ENCODE peak calls at places on chromosomes 7 and 10, in four cellular contexts. G is neural progenitor cell, D is GM12865, P is BE2C. B is an unnamed sample.

GRCh38 chr7:154916381-154917213 is 86.3 kb downstream of the PAXIP1 start:
- DNase-seq in G (no peak), D (no peak), P (no peak), B (no peak)

GRCh38 chr10:90087197-90088007 is 386.0 kb downstream of the KIF20B start:
- DNase-seq in G (no peak), D (peak), P (no peak), B (peak)

GRCh38 chr7:27899601-27900000 is 159.6 kb downstream of the TAX1BP1 start:
- DNase-seq in G (no peak), D (no peak), P (no peak), B (no peak)

GRCh38 chr10:125094826-125095225 is 65.5 kb downstream of the CTBP2 start:
- DNase-seq in G (no peak), D (no peak), P (no peak), B (peak)

GRCh38 chr7:134891262-134892001 is 94.9 kb upstream of the AGBL3 start:
- DNase-seq in G (peak), D (no peak), P (peak), B (peak)

GRCh38 chr7:13016633-13017324 is 329.3 kb downstream of the ARL4A start:
- DNase-seq in G (peak), D (no peak), P (no peak), B (peak)

GRCh38 chr7:490461-491291 is 29.0 kb downstream of the PDGFA start:
- DNase-seq in G (no peak), D (peak), P (no peak), B (no peak)

GRCh38 chr10:33939892-33940291 is 605.4 kb upstream of the NRP1 start:
- DNase-seq in G (peak), D (no peak), P (no peak), B (no peak)

GRCh38 chr7:75993689-75994387 is 557 bp downstream of the TMEM120A start:
- DNase-seq in G (peak), D (no peak), P (peak), B (peak)

GRCh38 chr7:90570373-90570959 is 25.7 kb upstream of the CDK14 start:
- DNase-seq in G (no peak), D (no peak), P (no peak), B (no peak)

GRCh38 chr7:111833461-111833860 is 271.2 kb upstream of the IMMP2L start:
- DNase-seq in G (no peak), D (no peak), P (no peak), B (peak)

GRCh38 chr10:71459513-71459912 is 62.8 kb downstream of the CDH23 start:
- DNase-seq in G (no peak), D (no peak), P (no peak), B (no peak)

GRCh38 chr10:67571503-67571902 is 124.5 kb downstream of the CTNNA3 start:
- DNase-seq in G (no peak), D (no peak), P (no peak), B (no peak)

GRCh38 chr7:35286986-35287385 is 33.1 kb upstream of the TBX20 start:
- DNase-seq in G (no peak), D (no peak), P (no peak), B (peak)

GRCh38 chr10:114486938-114487814 is 82.9 kb upstream of the AFAP1L2 start:
- DNase-seq in G (no peak), D (no peak), P (peak), B (no peak)

GRCh38 chr7:49486974-49487919 is 286.2 kb upstream of the VWC2 start:
- DNase-seq in G (no peak), D (no peak), P (no peak), B (no peak)

GRCh38 chr7:50791921-50792341 is 9.2 kb upstream of the GRB10 start:
- DNase-seq in G (peak), D (no peak), P (no peak), B (peak)

GRCh38 chr7:964401-965231 is 10.1 kb upstream of the ADAP1 start:
- DNase-seq in G (peak), D (no peak), P (peak), B (peak)

GRCh38 chr7:78203042-78203720 is 404.6 kb downstream of the PHTF2 start:
- DNase-seq in G (no peak), D (no peak), P (no peak), B (peak)

GRCh38 chr7:36110584-36110983 is 42.5 kb upstream of the EEPD1 start:
- DNase-seq in G (no peak), D (no peak), P (no peak), B (no peak)

GRCh38 chr7:44307301-44307900 is 18.0 kb downstream of the CAMK2B start:
- DNase-seq in G (peak), D (peak), P (peak), B (peak)

GRCh38 chr10:132671171-132672154 is 114.5 kb downstream of the NKX6-2 start:
- DNase-seq in G (no peak), D (no peak), P (no peak), B (no peak)

GRCh38 chr10:100509241-100509640 is 10.4 kb downstream of the SEC31B start:
- DNase-seq in G (no peak), D (no peak), P (no peak), B (peak)

GRCh38 chr10:74432841-74433594 is 282.0 kb downstream of the ADK start:
- DNase-seq in G (no peak), D (no peak), P (no peak), B (peak)

GRCh38 chr7:44846816-44847508 is 925 bp downstream of the H2AZ2 start:
- DNase-seq in G (no peak), D (no peak), P (no peak), B (no peak)

GRCh38 chr7:131028293-131028692 is 294.3 kb upstream of the KLF14 start:
- DNase-seq in G (no peak), D (no peak), P (no peak), B (no peak)

GRCh38 chr7:117941138-117941810 is 68.0 kb upstream of the CTTNBP2 start:
- DNase-seq in G (no peak), D (no peak), P (no peak), B (no peak)

GRCh38 chr10:68471063-68471585 is 649 bp downstream of the DNA2 start:
- DNase-seq in G (peak), D (peak), P (no peak), B (no peak)

GRCh38 chr7:77327067-77327931 is 88.8 kb downstream of the GSAP start:
- DNase-seq in G (no peak), D (no peak), P (peak), B (peak)

GRCh38 chr7:49802600-49802999 is 29.2 kb downstream of the VWC2 start:
- DNase-seq in G (no peak), D (no peak), P (no peak), B (no peak)

GRCh38 chr10:4241724-4242345 is 456.8 kb upstream of the KLF6 start:
- DNase-seq in G (peak), D (no peak), P (no peak), B (peak)

GRCh38 chr10:3699896-3700295 is 85.1 kb downstream of the KLF6 start:
- DNase-seq in G (no peak), D (no peak), P (no peak), B (no peak)

GRCh38 chr10:4074559-4075407 is 289.8 kb upstream of the KLF6 start:
- DNase-seq in G (no peak), D (no peak), P (peak), B (peak)

GRCh38 chr10:77756319-77757232 is 119.0 kb upstream of the KCNMA1 start:
- DNase-seq in G (peak), D (peak), P (peak), B (peak)

GRCh38 chr10:118062798-118063238 is 16.1 kb upstream of the RAB11FIP2 start:
- DNase-seq in G (peak), D (no peak), P (peak), B (no peak)

GRCh38 chr10:118054383-118054782 is 7.6 kb upstream of the RAB11FIP2 start:
- DNase-seq in G (no peak), D (no peak), P (no peak), B (no peak)

GRCh38 chr10:118052816-118053215 is 6.1 kb upstream of the RAB11FIP2 start:
- DNase-seq in G (no peak), D (no peak), P (no peak), B (no peak)

GRCh38 chr10:118057351-118057750 is 10.6 kb upstream of the RAB11FIP2 start:
- DNase-seq in G (peak), D (no peak), P (no peak), B (no peak)
- H3K4me3 ChIP-seq in G (no peak), D (no peak), P (no peak), B (no peak)

GRCh38 chr7:121330053-121330833 is 1.4 kb downstream of the WNT16 start:
- DNase-seq in G (peak), D (no peak), P (no peak), B (no peak)

GRCh38 chr7:121328508-121329459 is at the start of gene WNT16:
- DNase-seq in G (peak), D (no peak), P (peak), B (no peak)

GRCh38 chr7:121327671-121328070 is 1.1 kb upstream of the WNT16 start:
- DNase-seq in G (no peak), D (no peak), P (no peak), B (no peak)

GRCh38 chr7:121331048-121331447 is 2.2 kb downstream of the WNT16 start:
- DNase-seq in G (no peak), D (no peak), P (no peak), B (no peak)

DNA sequence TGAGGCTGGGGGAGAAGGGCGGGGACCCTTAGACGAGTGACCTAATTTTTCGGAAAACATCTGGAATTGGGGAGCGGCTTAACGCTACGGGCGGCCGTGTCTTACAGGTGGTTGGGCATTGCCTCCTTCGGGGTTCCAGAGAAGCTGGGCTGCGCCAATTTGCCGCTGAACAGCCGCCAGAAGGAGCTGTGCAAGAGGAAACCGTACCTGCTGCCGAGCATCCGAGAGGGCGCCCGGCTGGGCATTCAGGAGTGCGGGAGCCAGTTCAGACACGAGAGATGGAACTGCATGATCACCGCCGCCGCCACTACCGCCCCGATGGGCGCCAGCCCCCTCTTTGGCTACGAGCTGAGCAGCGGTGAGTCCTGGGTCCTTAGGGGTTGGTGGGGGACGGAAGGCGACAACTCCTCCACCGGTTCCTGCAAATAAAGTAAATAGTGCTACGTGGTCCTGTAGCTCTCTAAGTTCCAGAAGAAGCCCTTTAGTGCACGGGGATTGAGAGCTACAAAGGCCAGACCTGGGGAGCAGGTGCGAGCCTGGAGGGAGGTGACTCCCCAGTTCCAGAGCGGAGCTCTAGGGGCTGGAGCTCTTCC is 756 bp downstream of the WNT16 start:
- DNase-seq in G (peak), D (peak), P (no peak), B (peak)
- TF ChIP-seq CTCF in G (peak), D (peak), P (no peak), B (no peak)

DNA sequence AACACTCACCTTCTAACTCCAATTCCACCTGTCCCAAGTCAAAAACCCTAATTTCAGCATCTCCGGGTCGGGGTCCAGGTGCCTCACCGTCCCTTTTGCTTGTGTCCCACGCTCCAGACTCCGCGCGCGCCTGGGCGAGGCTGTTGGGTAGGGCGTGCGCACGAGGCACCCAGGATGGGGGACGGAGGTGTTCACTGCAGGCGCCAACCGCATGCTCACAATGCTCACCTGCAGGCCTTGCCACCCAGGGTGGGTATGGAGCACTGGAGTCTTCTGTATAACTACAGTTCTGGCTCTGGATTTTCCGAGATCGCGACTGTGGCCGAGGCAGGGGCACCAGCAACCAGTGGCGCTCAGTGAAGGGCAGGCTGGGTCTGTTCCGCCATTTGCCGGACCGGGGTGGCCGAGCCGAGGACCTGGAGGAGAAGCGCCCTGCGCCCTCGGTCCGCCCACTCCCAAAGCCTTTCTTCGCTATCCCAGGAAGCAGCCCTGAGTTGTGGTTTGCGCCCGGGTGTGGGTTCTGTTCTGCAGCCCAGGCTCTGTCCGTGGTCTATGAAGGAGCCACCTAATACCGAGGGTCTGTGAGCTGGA is 8.7 kb downstream of the FAM200A start:
- DNase-seq in G (no peak), D (no peak), P (no peak), B (no peak)
- H3K4me3 ChIP-seq in G (no peak), D (no peak), P (no peak), B (no peak)

DNA sequence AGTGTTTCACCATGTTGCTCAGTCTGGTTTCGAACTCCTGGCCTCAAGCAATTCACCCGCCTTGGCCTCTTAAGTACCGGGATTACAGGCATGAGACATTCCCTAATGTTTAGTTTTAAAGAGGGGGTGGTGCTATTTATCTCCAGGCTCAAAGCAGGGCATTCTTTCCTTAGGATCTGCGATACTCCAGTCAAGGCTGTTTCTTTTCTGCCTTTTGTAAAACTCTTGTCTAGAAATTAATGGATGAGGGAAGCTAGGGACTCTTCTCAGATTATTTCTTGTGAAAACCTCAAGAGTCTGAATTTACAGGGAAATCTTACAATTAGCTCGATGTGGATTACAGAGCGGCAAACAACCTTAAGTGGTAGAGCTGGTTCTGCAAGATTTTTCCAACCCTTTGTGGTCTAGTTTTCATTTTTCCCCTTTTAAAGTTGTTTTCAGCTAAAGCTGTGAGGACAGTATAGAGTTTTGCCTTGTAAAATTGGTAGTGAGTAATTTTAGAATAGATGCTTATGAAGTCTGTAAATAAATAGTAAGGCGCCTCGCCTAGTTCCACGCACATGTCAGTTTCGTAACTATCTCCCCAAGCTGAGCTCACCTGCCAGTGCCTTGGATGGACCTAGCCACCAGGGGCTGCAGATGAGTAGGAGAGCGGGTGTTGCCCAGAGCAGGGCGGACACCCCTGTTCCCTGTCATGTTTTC is 53.1 kb downstream of the CUX1 start:
- DNase-seq in G (peak), D (no peak), P (no peak), B (no peak)
- TF ChIP-seq CTCF in G (peak), D (no peak), P (peak), B (peak)